ENCODE peak calls at places on chromosomes 4 and X, in four cellular contexts. D, L, J and G are unnamed samples.

GRCh38 chr4:15569746-15570145 is 85.4 kb downstream of the FBXL5 start:
- DNase-seq in D (no peak), L (no peak), J (no peak), G (no peak)

GRCh38 chr4:24741915-24742314 is 53.5 kb upstream of the SOD3 start:
- DNase-seq in D (no peak), L (no peak), J (no peak), G (no peak)

GRCh38 chrX:64291106-64291505 is 60.7 kb upstream of the ASB12 start:
- DNase-seq in D (no peak), L (no peak), J (no peak), G (no peak)

GRCh38 chr4:121070696-121071639 is 1.4 kb downstream of the NDNF start:
- DNase-seq in D (no peak), L (no peak), J (peak), G (peak)

GRCh38 chr4:88211473-88212252 is 53.2 kb upstream of the ABCG2 start:
- DNase-seq in D (no peak), L (peak), J (peak), G (peak)

GRCh38 chr4:6857009-6857882 is 52.4 kb upstream of the TBC1D14 start:
- DNase-seq in D (no peak), L (no peak), J (no peak), G (no peak)

GRCh38 chr4:38055566-38055965 is 95.4 kb downstream of the PTTG2 start:
- DNase-seq in D (no peak), L (no peak), J (no peak), G (peak)

GRCh38 chr4:98113005-98113404 is 30.3 kb downstream of the STPG2 start:
- DNase-seq in D (no peak), L (peak), J (no peak), G (no peak)

GRCh38 chr4:182925298-182925738 is 8.1 kb upstream of the DCTD start:
- DNase-seq in D (peak), L (peak), J (peak), G (peak)

GRCh38 chr4:16205298-16206164 is 20.7 kb downstream of the TAPT1 start:
- DNase-seq in D (no peak), L (peak), J (no peak), G (peak)

GRCh38 chr4:80027611-80028010 is 45.4 kb downstream of the ANTXR2 start:
- DNase-seq in D (no peak), L (no peak), J (no peak), G (no peak)

GRCh38 chr4:71711985-71712348 is 71.9 kb downstream of the GC start:
- DNase-seq in D (no peak), L (no peak), J (no peak), G (no peak)

GRCh38 chrX:16612257-16612987 is 37.5 kb upstream of the S100G start:
- DNase-seq in D (no peak), L (no peak), J (no peak), G (no peak)

GRCh38 chr4:176186067-176186466 is 9.3 kb downstream of the SPATA4 start:
- DNase-seq in D (no peak), L (no peak), J (no peak), G (no peak)

GRCh38 chr4:139028191-139028661 is 12.6 kb downstream of the NOCT start:
- DNase-seq in D (no peak), L (no peak), J (no peak), G (no peak)

GRCh38 chr4:80279751-80280150 is 13.3 kb downstream of the FGF5 start:
- DNase-seq in D (no peak), L (no peak), J (no peak), G (no peak)

GRCh38 chr4:113179091-113179490 is 129.6 kb downstream of the ANK2 start:
- DNase-seq in D (no peak), L (no peak), J (no peak), G (no peak)

GRCh38 chr4:144575181-144575580 is 70.8 kb upstream of the HHIP start:
- DNase-seq in D (no peak), L (no peak), J (no peak), G (no peak)

GRCh38 chr4:37674446-37674845 is 11.7 kb downstream of the RELL1 start:
- DNase-seq in D (no peak), L (no peak), J (no peak), G (no peak)

GRCh38 chr4:37455301-37456062 is 210.9 kb downstream of the NWD2 start:
- DNase-seq in D (no peak), L (no peak), J (no peak), G (no peak)

GRCh38 chrX:16838202-16839066 is 31.7 kb downstream of the RBBP7 start:
- DNase-seq in D (no peak), L (no peak), J (no peak), G (no peak)

GRCh38 chr4:114383721-114384120 is 214.9 kb upstream of the UGT8 start:
- DNase-seq in D (no peak), L (no peak), J (no peak), G (no peak)

GRCh38 chr4:172654482-172654881 is 514.1 kb upstream of the GALNT7 start:
- DNase-seq in D (no peak), L (no peak), J (no peak), G (no peak)

GRCh38 chrX:110569506-110569905 is 210.9 kb downstream of the RTL9 start:
- DNase-seq in D (no peak), L (no peak), J (no peak), G (no peak)

GRCh38 chrX:67654301-67654700 is 110.5 kb downstream of the AR start:
- DNase-seq in D (no peak), L (no peak), J (no peak), G (no peak)

GRCh38 chrX:67652581-67652980 is 108.8 kb downstream of the AR start:
- DNase-seq in D (no peak), L (no peak), J (no peak), G (no peak)

GRCh38 chrX:67651437-67652142 is 107.8 kb downstream of the AR start:
- DNase-seq in D (no peak), L (no peak), J (no peak), G (no peak)

DNA sequence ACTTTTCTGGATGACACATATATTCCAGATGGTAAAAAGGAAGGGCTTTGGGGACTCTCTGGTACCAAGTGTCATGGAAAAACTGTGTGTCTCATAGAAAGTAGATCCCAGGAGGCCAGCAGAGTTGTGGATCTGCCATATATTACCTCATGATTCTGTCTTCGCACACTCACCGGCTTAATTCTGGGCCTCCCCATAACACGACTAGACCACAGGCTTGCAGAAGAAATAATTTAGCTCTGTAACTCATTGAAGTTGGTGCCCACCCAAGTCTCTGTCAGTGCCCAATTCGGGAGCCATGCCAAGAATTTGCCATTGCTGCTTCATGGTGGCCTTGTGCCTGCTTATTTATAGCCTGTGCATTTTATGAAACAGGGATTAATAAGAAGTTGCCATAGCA is 104.5 kb downstream of the AR start:
- DNase-seq in D (no peak), L (no peak), J (no peak), G (no peak)
- TF ChIP-seq USF2 in D (no peak), L (no peak), J (no peak), G (no peak)

GRCh38 chr4:124910327-124910726 is 197.8 kb upstream of the ANKRD50 start:
- DNase-seq in D (no peak), L (no peak), J (no peak), G (no peak)

GRCh38 chr4:124904723-124905390 is 192.3 kb upstream of the ANKRD50 start:
- DNase-seq in D (no peak), L (no peak), J (no peak), G (no peak)

GRCh38 chr4:124903995-124904722 is 191.6 kb upstream of the ANKRD50 start:
- DNase-seq in D (no peak), L (no peak), J (no peak), G (no peak)

GRCh38 chr4:124913237-124913636 is 200.7 kb upstream of the ANKRD50 start:
- DNase-seq in D (no peak), L (no peak), J (no peak), G (no peak)

GRCh38 chr4:124907881-124908280 is 195.3 kb upstream of the ANKRD50 start:
- DNase-seq in D (no peak), L (no peak), J (no peak), G (no peak)
- TF ChIP-seq YY1 in D (no peak), L (no peak), J (no peak), G (no peak)

DNA sequence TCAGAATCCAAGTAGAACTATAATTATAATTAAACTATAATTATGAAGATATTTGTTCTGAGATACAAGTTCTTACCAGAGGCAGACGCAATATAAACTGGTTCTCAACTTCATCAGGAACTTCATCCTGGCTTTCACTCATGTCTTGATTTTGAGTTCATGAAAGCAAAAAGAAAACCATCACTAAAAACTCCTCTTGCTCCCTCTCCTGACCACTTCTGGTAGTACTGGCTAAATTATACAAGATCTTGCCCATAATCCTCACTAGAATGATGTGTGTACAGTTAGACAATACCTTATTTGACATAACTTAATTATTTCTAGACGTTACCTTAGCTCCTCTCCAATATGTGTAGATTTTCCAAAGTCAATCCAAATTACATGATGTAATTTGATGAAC is 3.7 kb downstream of the TAF7L start:
- DNase-seq in D (peak), L (peak), J (no peak), G (peak)
- TF ChIP-seq NRF1 in D (no peak), L (no peak), J (no peak), G (no peak)

DNA sequence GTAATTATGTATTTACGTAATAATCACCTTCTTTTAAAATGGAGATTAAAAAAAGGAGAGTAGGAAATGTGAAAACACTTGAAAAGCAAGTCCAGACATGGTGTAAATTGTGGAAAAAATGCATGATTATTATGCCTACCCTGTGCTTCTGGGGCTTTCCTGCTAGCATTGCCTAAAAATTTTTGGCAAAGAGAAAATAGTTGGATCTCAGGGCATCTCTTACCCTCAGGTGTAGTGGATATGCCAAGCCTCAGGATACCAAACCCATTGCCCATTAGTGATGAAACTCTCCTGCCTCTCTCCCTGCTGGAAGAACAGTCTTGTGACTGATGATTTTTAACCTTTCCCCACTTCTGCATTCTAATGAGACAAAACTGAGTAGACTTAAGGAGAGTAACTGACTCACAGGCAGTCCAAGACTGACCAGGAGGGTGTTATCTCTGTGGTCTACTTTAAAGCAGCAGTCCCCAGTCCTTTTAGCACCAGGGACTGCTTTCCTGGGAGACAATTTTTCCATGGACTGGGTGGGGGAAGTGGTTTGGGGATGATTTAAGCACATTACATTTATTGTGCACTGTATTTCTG is 174.6 kb downstream of the ZNF330 start:
- DNase-seq in D (no peak), L (no peak), J (no peak), G (no peak)
- TF ChIP-seq USF2 in D (no peak), L (no peak), J (no peak), G (no peak)

DNA sequence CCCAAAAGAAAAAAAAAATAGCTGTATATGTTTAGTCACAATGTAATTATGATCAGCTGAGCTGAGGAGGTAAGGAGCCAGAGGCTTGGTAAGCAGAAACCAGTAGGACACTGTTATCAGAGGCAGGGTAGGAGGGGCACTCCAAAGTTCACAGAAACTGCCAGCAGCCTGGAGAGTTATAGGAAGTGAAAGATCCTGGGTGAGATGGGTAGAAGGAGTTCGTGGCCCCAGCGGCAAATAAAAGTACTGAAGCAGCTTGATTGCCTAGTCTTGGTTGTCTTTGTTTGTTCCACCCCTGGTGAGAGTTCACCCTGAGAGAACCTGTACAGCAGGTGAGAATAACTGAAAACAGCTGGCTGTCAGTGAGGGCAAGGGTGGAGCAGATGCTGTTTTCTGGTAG is 340.8 kb downstream of the ADGRL3 start:
- DNase-seq in D (no peak), L (no peak), J (no peak), G (no peak)
- TF ChIP-seq YY1 in D (no peak), L (no peak), J (no peak), G (no peak)